ENCODE peak calls at places on chromosomes 12 and 14, in four cellular contexts. F is PC-3, G is IMR-90, R is stomach. M is an unnamed sample. For H3K36me3, the result is how much of the 10 kb centered on the place peaks cover.

GRCh38 chr14:96164861-96165490 is 39.7 kb upstream of the BDKRB2 start:
- DNase-seq in G (peak), F (no peak), R (no peak), M (no peak)

GRCh38 chr12:26555139-26555538 is 277.9 kb downstream of the ITPR2 start:
- DNase-seq in F (peak), G (peak), R (no peak), M (no peak)

GRCh38 chr12:109758406-109759075 is 44.9 kb downstream of the FAM222A start:
- DNase-seq in G (no peak), F (no peak), R (peak), M (peak)

GRCh38 chr14:80959448-80960006 is 4.1 kb downstream of the TSHR start:
- DNase-seq in R (no peak), F (no peak), G (no peak), M (peak)

GRCh38 chr12:104668274-104668718 is 211.5 kb downstream of the CHST11 start:
- DNase-seq in R (no peak), G (peak), F (no peak), M (peak)

GRCh38 chr12:110688446-110689001 is 391 bp downstream of the HVCN1 start:
- DNase-seq in R (no peak), F (no peak), G (no peak), M (no peak)

GRCh38 chr14:68939893-68940613 is 39.0 kb downstream of the ACTN1 start:
- DNase-seq in R (peak), G (peak), F (peak), M (no peak)

GRCh38 chr12:130462558-130462924 is 124.9 kb downstream of the PIWIL1 start:
- DNase-seq in G (no peak), R (no peak), F (no peak), M (no peak)

GRCh38 chr14:102986810-102987579 is 64.5 kb downstream of the AMN start:
- DNase-seq in G (peak), F (peak), R (no peak), M (no peak)

GRCh38 chr12:104858611-104859010 is 99.5 kb downstream of the SLC41A2 start:
- DNase-seq in F (no peak), G (no peak), R (no peak), M (no peak)

GRCh38 chr12:87274594-87275245 is 754.5 kb downstream of the C12orf50 start:
- DNase-seq in R (no peak), G (peak), F (peak), M (no peak)

GRCh38 chr14:64060648-64061096 is 207.9 kb downstream of the SYNE2 start:
- DNase-seq in R (no peak), G (no peak), F (peak), M (peak)

GRCh38 chr14:87073880-87074570 is 919.0 kb downstream of the GALC start:
- DNase-seq in R (no peak), F (no peak), G (no peak), M (no peak)

GRCh38 chr14:80003138-80003537 is 208.2 kb downstream of the DIO2 start:
- DNase-seq in R (no peak), F (peak), G (peak), M (no peak)

GRCh38 chr12:6026998-6027397 is 81.9 kb upstream of the ANO2 start:
- DNase-seq in G (no peak), R (no peak), F (no peak), M (no peak)

GRCh38 chr12:111085100-111085499 is 164.7 kb upstream of the MYL2 start:
- DNase-seq in G (no peak), F (no peak), R (no peak), M (no peak)

GRCh38 chr12:77253321-77253720 is 188.0 kb upstream of the E2F7 start:
- DNase-seq in G (no peak), F (no peak), R (no peak), M (no peak)

GRCh38 chr12:50825372-50825838 is 17.3 kb upstream of the TMPRSS12 start:
- DNase-seq in R (no peak), F (peak), G (peak), M (peak)

GRCh38 chr14:73633517-73634332 is 11.1 kb upstream of the DNAL1 start:
- DNase-seq in G (peak), F (peak), R (peak), M (peak)

GRCh38 chr12:110932048-110932447 is 11.7 kb upstream of the MYL2 start:
- DNase-seq in F (peak), G (no peak), R (no peak), M (no peak)

DNA sequence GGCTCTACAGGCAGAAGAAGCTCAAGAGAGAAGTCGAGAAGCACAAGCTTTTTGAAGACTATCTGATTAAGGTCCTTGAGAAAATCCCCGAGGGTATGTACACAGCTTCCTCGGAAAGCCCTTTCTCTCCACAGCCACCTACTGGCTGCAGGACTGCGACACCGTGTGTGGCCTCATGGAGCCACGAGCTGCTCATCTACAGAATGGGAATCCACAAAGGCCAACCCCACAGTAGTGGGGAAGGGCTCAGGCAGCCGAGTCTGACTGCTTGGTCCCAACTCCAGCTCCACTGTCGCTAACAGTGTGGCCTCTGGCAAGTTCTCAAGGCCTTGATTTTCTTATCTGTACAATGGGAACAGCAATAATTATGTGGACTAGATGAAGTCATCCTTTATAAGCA is 2.5 kb downstream of the CCDC197 start:
- DNase-seq in F (no peak), G (no peak), R (no peak), M (no peak)
- TF ChIP-seq CTCF in F (no peak), G (no peak), R (no peak), M (no peak)

DNA sequence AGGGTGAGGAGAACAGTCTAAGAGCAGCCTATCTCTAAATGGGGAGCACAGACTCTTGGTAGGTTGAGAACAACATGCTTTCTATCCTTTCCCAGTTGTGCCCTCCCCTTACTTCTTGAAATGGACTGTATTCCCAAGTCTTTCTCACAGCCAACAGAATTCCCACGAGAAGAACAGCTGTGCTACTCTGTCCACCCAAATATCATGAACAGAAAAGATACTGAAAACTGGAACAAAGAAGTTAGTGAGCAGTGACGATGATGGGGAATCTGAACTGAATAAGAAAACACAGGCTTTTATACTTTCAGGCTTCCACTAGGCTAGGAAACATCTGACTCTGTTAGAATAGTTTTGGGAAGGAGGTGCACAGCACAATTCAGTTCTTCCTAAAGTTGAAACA is 3.4 kb downstream of the NACA start:
- DNase-seq in R (no peak), F (no peak), G (no peak), M (no peak)
- H3K36me3 ChIP-seq in R (under half), F (half or more), G (under half), M (under half)

GRCh38 chr14:104343690-104344640 is 205.6 kb downstream of the KIF26A start:
- DNase-seq in G (no peak), F (no peak), R (peak), M (no peak)

GRCh38 chr14:104339829-104340228 is 201.4 kb downstream of the KIF26A start:
- DNase-seq in F (no peak), R (no peak), G (no peak), M (no peak)

GRCh38 chr14:104343294-104343625 is 204.9 kb downstream of the KIF26A start:
- DNase-seq in F (no peak), R (no peak), G (no peak), M (no peak)

GRCh38 chr14:104342435-104343293 is 204.3 kb downstream of the KIF26A start:
- DNase-seq in R (peak), G (no peak), F (no peak), M (peak)

DNA sequence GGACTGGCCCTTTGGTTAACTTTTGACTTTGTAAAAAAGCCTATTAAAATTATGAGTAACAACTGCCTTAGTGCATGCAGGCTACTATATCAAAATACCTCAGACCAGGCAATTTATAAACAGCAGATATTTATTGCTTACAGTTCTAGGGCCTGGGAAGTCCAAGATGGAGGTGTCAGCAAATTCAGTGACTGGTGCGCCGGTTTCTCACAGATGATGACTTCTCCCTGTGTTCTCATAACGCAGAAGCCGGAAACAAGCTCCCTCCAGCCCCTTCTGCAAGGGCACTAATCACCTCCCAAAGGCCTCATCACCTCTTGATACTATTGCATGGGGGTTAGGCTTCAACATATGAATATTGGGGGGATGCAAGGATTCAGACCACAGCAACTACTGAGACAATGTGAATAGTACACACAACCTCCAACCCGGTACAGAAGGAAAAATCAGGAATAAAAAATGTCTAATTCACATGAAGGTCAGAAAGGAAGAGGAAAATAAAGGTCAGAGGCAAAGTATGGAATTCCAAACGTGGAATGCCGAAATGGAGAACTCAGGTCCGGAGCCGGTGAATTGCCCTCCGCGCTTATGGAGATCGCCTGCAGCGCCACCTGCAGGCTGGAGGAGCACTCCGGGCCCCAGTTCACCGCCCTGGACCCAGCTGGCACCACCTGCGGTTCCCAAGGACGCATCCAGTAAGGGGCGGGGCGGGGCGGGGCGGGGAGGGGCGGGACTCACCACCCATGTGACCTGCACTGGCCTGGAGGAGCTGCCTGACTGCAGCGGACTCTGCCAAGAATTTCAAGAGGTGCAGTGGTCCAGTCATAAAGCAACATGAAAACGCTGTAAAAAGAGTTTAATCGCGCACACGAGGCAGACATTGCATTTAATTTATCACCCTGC is 203.4 kb downstream of the KIF26A start:
- DNase-seq in F (peak), G (no peak), R (peak), M (peak)
- TF ChIP-seq CTCF in F (peak), G (no peak), R (no peak), M (peak)

GRCh38 chr12:48828841-48829575 is 10.7 kb downstream of the CACNB3 start:
- DNase-seq in G (no peak), F (no peak), R (no peak), M (no peak)

GRCh38 chr12:48828293-48828692 is 10.0 kb downstream of the CACNB3 start:
- DNase-seq in G (no peak), F (no peak), R (no peak), M (no peak)

GRCh38 chr12:48827026-48827425 is 8.7 kb downstream of the CACNB3 start:
- DNase-seq in R (no peak), F (no peak), G (no peak), M (no peak)

GRCh38 chr12:48826209-48826855 is 8.0 kb downstream of the CACNB3 start:
- DNase-seq in R (no peak), F (peak), G (no peak), M (no peak)

DNA sequence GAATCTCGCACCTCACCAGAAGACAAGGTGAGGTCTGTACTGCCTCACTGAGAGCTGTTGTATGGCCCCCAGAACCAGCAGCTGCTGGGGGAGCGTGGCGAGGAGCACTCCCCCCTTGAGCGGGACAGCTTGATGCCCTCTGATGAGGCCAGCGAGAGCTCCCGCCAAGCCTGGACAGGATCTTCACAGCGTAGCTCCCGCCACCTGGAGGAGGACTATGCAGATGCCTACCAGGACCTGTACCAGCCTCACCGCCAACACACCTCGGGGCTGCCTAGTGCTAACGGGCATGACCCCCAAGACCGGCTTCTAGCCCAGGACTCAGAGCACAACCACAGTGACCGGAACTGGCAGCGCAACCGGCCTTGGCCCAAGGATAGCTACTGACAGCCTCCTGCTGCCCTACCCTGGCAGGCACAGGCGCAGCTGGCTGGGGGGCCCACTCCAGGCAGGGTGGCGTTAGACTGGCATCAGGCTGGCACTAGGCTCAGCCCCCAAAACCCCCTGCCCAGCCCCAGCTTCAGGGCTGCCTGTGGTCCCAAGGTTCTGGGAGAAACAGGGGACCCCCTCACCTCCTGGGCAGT is 9.3 kb downstream of the CACNB3 start:
- DNase-seq in R (no peak), G (no peak), F (no peak), M (no peak)
- H3K36me3 ChIP-seq in R (half or more), G (half or more), F (under half), M (under half)

GRCh38 chr14:32471183-32471582 is 142.1 kb downstream of the AKAP6 start:
- DNase-seq in F (no peak), G (no peak), R (no peak), M (no peak)

GRCh38 chr14:32468955-32469354 is 139.9 kb downstream of the AKAP6 start:
- DNase-seq in R (no peak), G (peak), F (peak), M (no peak)

GRCh38 chr14:32472081-32472480 is 143.0 kb downstream of the AKAP6 start:
- DNase-seq in R (no peak), G (no peak), F (no peak), M (no peak)

GRCh38 chr14:32470161-32470705 is 141.1 kb downstream of the AKAP6 start:
- DNase-seq in F (peak), G (peak), R (no peak), M (no peak)

DNA sequence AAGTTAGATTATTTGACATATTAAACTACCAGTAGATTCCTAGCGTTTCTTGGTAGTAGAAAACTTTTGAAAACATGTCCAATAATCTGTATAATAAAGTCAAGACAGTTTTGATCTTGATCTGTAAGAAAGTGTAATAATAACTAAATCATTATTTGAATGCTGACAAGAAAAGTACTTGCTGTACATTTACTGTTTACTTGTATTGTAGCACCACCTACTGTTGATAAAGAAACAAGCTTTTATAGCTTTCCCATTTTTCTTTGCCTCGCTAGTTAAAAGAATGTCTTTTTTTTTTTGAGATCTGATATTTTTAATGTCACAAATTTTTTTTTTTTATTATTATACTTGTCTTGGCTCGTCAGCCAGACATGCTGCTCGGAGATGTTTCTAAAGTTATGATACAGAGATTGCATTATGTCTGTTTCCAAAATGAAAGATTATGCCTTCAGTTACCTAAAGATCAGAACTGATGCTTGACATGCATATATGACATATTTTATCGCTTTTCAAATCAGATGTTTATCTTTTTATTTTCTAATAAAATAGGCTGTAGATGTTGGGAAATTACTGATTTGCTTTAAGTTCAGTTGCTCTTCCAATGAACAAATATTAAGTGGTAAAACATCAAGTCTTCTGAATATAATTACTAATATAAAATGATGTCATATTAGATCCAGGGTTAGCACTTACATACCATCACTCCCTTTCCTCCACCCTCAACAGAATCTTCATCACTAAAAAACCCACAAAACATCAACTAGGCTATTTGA is 140.5 kb downstream of the AKAP6 start:
- DNase-seq in G (peak), F (peak), R (no peak), M (no peak)
- TF ChIP-seq CTCF in G (peak), F (peak), R (peak), M (peak)

GRCh38 chr14:53043107-53043704 is 92.4 kb upstream of the FERMT2 start:
- DNase-seq in F (no peak), G (peak), R (no peak), M (no peak)
- H3K36me3 ChIP-seq in F (under half), G (under half), R (under half), M (under half)

GRCh38 chr14:39731912-39732311 is 299.7 kb upstream of the FBXO33 start:
- DNase-seq in F (peak), R (no peak), G (no peak), M (no peak)
- TF ChIP-seq CTCF in F (peak), R (no peak), G (no peak), M (no peak)

GRCh38 chr14:51719970-51720369 is 68.3 kb downstream of the FRMD6 start:
- DNase-seq in F (no peak), R (no peak), G (no peak), M (no peak)

GRCh38 chr14:51730094-51730493 is 78.4 kb downstream of the FRMD6 start:
- DNase-seq in F (no peak), R (no peak), G (no peak), M (no peak)

GRCh38 chr14:51726166-51726899 is 74.6 kb downstream of the FRMD6 start:
- DNase-seq in F (peak), R (no peak), G (peak), M (no peak)

GRCh38 chr14:51727526-51727925 is 75.8 kb downstream of the FRMD6 start:
- DNase-seq in G (peak), R (no peak), F (no peak), M (no peak)

GRCh38 chr14:51724650-51725049 is 72.9 kb downstream of the FRMD6 start:
- DNase-seq in F (no peak), G (peak), R (no peak), M (no peak)
- H3K36me3 ChIP-seq in F (half or more), G (half or more), R (half or more), M (half or more)

GRCh38 chr14:104369208-104369607 is 210.4 kb upstream of the C14orf180 start:
- DNase-seq in G (no peak), R (no peak), F (no peak), M (no peak)

GRCh38 chr14:104368751-104369100 is 210.8 kb upstream of the C14orf180 start:
- DNase-seq in G (no peak), F (no peak), R (no peak), M (no peak)

GRCh38 chr14:104371917-104372316 is 207.6 kb upstream of the C14orf180 start:
- DNase-seq in F (no peak), G (no peak), R (no peak), M (no peak)

GRCh38 chr14:104371031-104371430 is 208.5 kb upstream of the C14orf180 start:
- DNase-seq in F (no peak), G (no peak), R (no peak), M (no peak)

DNA sequence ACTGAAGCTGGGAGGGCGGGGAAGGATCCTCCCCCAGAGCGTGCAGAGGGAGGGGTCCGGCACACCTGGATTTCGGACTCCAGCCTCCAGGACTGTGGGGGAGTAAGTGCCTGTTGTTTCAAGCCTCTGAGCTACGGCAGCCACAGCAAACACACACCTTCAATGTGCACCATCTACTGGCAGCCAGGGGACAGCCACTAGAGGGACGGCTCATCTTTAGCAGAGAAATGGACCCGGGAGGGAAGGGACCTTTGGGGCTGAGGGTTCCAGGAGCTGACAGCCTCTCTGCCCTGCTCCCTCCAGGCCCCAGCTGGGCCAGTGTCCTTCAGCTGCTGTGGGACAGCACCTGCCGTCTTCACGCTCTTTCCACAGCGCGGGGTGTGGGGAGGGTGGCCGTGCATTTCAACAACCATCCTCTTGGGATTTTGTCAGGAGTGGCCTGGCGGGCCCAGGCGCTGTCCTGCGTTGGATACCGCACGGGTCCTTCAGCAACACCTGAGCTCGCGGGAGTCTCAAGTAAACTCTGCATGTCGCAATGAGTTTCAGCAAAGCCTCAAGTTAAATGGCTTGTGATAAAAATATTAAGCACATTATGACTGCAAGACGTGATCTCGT is 209.2 kb upstream of the C14orf180 start:
- DNase-seq in F (peak), G (no peak), R (peak), M (no peak)
- TF ChIP-seq CTCF in F (peak), G (no peak), R (peak), M (peak)

M was measured in adrenal gland.